ENCODE peak calls at places on chromosome 10, in eight cellular contexts. T is suprapubic skin, U is uterus, X is body of pancreas, J is HCT116, L is H1, I is H54, W is right lobe of liver. O is an unnamed sample.
A peak's percentile ranks its signal among the peaks of the same experiment; 100 is the strongest.

GRCh38 chr10:36195364-36195763 is 553.3 kb upstream of the FZD8 start:
- DNase-seq in J (no peak), X (no peak), I (no peak), T (no peak), L (no peak), W (no peak), U (no peak), O (no peak)

GRCh38 chr10:4130685-4131084 is 345.7 kb upstream of the KLF6 start:
- DNase-seq in I (no peak), U (no peak), J (no peak), T (no peak), W (no peak), X (no peak), L (no peak), O (no peak)

GRCh38 chr10:48684792-48685651 is at the start of gene WDFY4:
- DNase-seq in L (no peak), W (peak; percentile 36), I (no peak), J (no peak), X (no peak), T (no peak), U (no peak), O (no peak)

GRCh38 chr10:124025638-124026336 is 67.6 kb downstream of the CHST15 start:
- DNase-seq in I (no peak), X (no peak), U (no peak), L (no peak), W (no peak), T (no peak), J (peak; percentile 15), O (no peak)

GRCh38 chr10:3054816-3055202 is 12.5 kb upstream of the PFKP start:
- DNase-seq in X (no peak), L (no peak), T (no peak), W (no peak), U (no peak), I (no peak), J (no peak), O (no peak)

GRCh38 chr10:43226851-43227845 is 39.7 kb downstream of the RASGEF1A start:
- DNase-seq in X (peak; percentile 4), W (peak; percentile 10), T (peak; percentile 45), I (no peak), U (no peak), L (no peak), J (no peak), O (no peak)

GRCh38 chr10:84205049-84205852 is 10.9 kb downstream of the CDHR1 start:
- DNase-seq in X (no peak), L (no peak), T (peak; percentile 9), J (peak; percentile 37), W (peak; percentile 45), U (no peak), I (peak; percentile 81), O (no peak)

GRCh38 chr10:124152139-124152780 is 58.9 kb upstream of the CHST15 start:
- DNase-seq in W (no peak), U (no peak), X (no peak), I (peak; percentile 81), T (peak; percentile 63), J (peak; percentile 87), L (no peak), O (peak; percentile 56)

GRCh38 chr10:71547841-71548493 is 151.2 kb downstream of the CDH23 start:
- DNase-seq in W (no peak), J (no peak), T (no peak), U (no peak), I (no peak), L (no peak), X (no peak), O (peak; percentile 68)

GRCh38 chr10:31599626-31600504 is 280.8 kb downstream of the ZEB1 start:
- DNase-seq in I (no peak), W (no peak), J (no peak), T (no peak), X (no peak), L (no peak), U (no peak), O (no peak)

GRCh38 chr10:111233439-111233838 is 156.6 kb downstream of the ADRA2A start:
- DNase-seq in J (no peak), T (no peak), U (no peak), I (no peak), W (no peak), X (no peak), L (no peak), O (no peak)

GRCh38 chr10:74075906-74076305 is 74.7 kb downstream of the AP3M1 start:
- DNase-seq in I (no peak), J (no peak), T (no peak), L (no peak), X (no peak), U (no peak), W (no peak), O (no peak)

GRCh38 chr10:74067373-74068370 is 69.8 kb downstream of the VCL start:
- DNase-seq in J (no peak), U (peak; percentile 51), L (no peak), X (no peak), T (no peak), W (no peak), I (no peak), O (no peak)

GRCh38 chr10:74072503-74072902 is 74.6 kb downstream of the VCL start:
- DNase-seq in J (peak; percentile 28), T (no peak), W (no peak), L (no peak), I (peak; percentile 53), U (no peak), X (no peak), O (no peak)

GRCh38 chr10:74076961-74077360 is 73.7 kb downstream of the AP3M1 start:
- DNase-seq in J (no peak), U (no peak), W (no peak), X (no peak), I (no peak), L (no peak), T (no peak), O (no peak)

GRCh38 chr10:74071151-74071550 is 73.2 kb downstream of the VCL start:
- DNase-seq in X (no peak), I (peak; percentile 15), U (no peak), W (no peak), J (no peak), T (no peak), L (no peak), O (no peak)
- TF ChIP-seq POLR2A in X (no peak), I (no peak), U (no peak), W (no peak), J (no peak), T (no peak), L (no peak), O (no peak)

GRCh38 chr10:133275683-133276092 is 980 bp downstream of the ADAM8 start:
- DNase-seq in I (no peak), W (peak; percentile 24), L (no peak), X (no peak), U (no peak), T (no peak), J (no peak), O (no peak)

GRCh38 chr10:133277993-133278576 is 1.4 kb upstream of the ADAM8 start:
- DNase-seq in W (peak; percentile 49), U (no peak), J (no peak), T (peak; percentile 64), I (no peak), X (no peak), L (no peak), O (no peak)

GRCh38 chr10:133277277-133277992 is 767 bp upstream of the ADAM8 start:
- DNase-seq in J (no peak), L (no peak), U (no peak), I (no peak), X (no peak), W (peak; percentile 34), T (peak; percentile 63), O (no peak)

GRCh38 chr10:133276100-133276434 is 601 bp downstream of the ADAM8 start:
- DNase-seq in W (no peak), U (no peak), L (no peak), I (no peak), J (no peak), X (no peak), T (no peak), O (no peak)

DNA sequence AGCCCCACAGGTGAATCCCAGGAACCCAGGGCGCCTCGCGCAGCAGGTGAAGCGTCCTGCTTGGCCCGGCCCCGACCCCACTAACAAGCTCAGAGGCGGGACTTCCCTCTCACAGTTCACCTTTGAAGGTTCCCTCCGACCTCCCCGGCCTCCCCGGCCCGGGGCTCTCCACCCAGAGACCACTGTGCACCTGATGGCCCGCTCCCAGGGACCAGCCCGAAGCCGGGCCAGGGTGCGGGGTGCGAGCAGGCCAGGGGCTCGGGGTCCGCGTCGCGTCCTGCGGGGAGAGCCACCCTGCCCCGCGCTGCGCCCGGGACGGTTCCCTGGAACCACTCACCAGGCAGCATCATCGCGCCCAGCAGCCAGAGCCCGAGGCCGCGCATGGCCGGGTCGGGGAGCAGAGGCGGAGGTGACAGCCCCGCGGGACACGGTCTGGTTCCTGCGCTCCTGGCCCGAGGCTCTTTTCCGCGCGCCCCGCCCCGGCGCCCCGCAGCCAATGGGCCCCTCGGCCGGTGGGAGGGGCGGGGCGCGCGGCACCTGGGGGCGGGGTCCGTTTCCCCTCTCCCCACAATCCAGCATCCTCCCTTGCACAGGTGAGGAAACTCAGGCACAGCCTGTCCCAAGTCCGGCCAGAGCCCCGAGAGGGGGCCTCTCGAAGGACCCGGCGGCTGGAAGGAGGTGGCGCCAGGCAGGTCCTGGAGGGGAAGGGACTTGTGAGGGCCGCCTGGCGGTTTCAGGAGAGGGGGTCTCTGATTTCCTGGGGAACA is at the start of gene ADAM8:
- DNase-seq in T (peak; percentile 59), W (peak; percentile 63), X (no peak), J (no peak), I (no peak), L (peak; percentile 25), U (no peak), O (no peak)
- TF ChIP-seq POLR2A in T (no peak), W (no peak), X (no peak), J (no peak), I (no peak), L (no peak), U (no peak), O (no peak)

GRCh38 chr10:103789771-103790201 is 65.6 kb downstream of the SH3PXD2A start:
- DNase-seq in U (no peak), W (no peak), L (no peak), X (no peak), T (no peak), J (no peak), I (no peak), O (no peak)
- TF ChIP-seq POLR2A in U (no peak), W (no peak), L (no peak), X (no peak), T (no peak), J (no peak), I (no peak), O (no peak)

DNA sequence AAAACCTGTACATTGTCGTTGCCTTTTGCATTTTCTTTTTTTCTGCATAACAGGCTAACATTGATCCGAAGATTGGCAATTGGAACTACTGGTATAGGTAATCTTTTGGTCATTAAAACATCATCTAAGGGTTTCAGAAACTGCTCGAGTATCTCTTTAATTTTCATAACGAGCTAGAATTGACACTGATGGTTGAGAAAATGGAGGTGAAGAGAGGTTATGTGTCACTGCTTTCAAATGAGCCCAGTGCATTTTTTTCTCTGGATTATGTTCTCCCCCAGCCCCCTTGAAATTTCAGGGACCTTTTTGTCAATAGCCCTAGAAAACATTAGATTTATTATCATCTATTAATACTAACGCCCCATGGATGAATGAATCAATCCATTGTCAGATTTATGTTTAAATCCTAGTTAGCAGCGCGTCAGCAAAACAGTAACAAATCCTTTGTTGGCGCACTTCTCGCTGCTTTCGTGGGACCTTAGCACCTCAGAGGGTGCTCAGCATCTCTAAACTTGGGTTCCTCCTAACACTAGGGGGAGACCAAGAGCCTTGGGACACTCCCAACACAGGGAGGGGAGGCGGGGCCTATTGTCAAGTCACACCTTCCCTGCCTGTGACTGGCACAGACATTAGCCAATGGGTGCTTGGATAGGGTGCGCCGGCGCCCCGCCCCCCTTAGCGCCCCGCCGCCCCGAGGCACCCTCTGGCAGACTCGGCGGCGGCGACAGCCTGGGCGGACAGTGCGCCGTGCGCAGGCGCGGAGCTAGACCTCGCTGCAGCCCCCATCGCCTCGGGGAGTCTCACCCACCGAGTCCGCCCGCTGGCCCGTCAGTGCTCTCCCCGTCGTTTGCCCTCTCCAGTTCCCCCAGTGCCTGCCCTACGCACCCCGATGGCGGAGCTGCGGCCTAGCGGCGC is at the start of gene SUFU:
- DNase-seq in T (peak; percentile 99), X (peak; percentile 99), U (peak; percentile 99), L (peak; percentile 98), W (peak; percentile 97), J (peak; percentile 100), I (peak; percentile 84), O (peak; percentile 99)
- TF ChIP-seq POLR2A in T (no peak), X (peak; percentile 56), U (peak; percentile 79), L (peak; percentile 58), W (peak; percentile 62), J (peak; percentile 53), I (peak; percentile 95), O (no peak)